ENCODE peak calls at places on chromosomes 2 and 18, in five cellular contexts. Q is lung; E is trophoblast cell; K is M059J; V is activated naive CD4-positive, alpha-beta T cell. D is an unnamed sample.

GRCh38 chr2:226903179-226903578 is 67.3 kb downstream of the RHBDD1 start:
- DNase-seq in V (no peak), K (peak), Q (no peak), E (peak), D (no peak)

GRCh38 chr2:15797231-15797945 is 143.0 kb upstream of the MYCN start:
- DNase-seq in V (no peak), E (peak), K (no peak), Q (no peak), D (no peak)

GRCh38 chr18:10290244-10291240 is 163.9 kb upstream of the APCDD1 start:
- DNase-seq in K (no peak), V (no peak), E (no peak), Q (no peak), D (no peak)

GRCh38 chr18:58552057-58552461 is 76.8 kb downstream of the ALPK2 start:
- DNase-seq in V (no peak), Q (no peak), E (peak), K (no peak), D (no peak)

GRCh38 chr18:54162431-54162830 is 62.0 kb downstream of the MBD2 start:
- DNase-seq in E (peak), V (no peak), Q (no peak), K (peak), D (no peak)

GRCh38 chr2:95297088-95297487 is at the start of gene KCNIP3:
- DNase-seq in E (no peak), Q (no peak), K (no peak), V (no peak), D (peak)

GRCh38 chr2:109009920-109010610 is 21.0 kb upstream of the EDAR start:
- DNase-seq in K (peak), E (peak), Q (no peak), V (no peak), D (no peak)

GRCh38 chr18:46310675-46311345 is 206.6 kb downstream of the HAUS1 start:
- DNase-seq in K (no peak), Q (no peak), V (no peak), E (no peak), D (no peak)

GRCh38 chr2:64284751-64285150 is 140.5 kb upstream of the PELI1 start:
- DNase-seq in Q (no peak), K (no peak), E (no peak), V (no peak), D (peak)

GRCh38 chr2:241858206-241859016 is at the start of gene PDCD1:
- DNase-seq in E (no peak), Q (no peak), K (no peak), V (peak), D (no peak)

GRCh38 chr2:161170917-161171594 is 10.8 kb downstream of the TANK start:
- DNase-seq in K (no peak), E (no peak), V (no peak), Q (no peak), D (no peak)

GRCh38 chr2:140085674-140086073 is 1305.5 kb upstream of the NXPH2 start:
- DNase-seq in K (no peak), Q (no peak), V (no peak), E (no peak), D (no peak)

GRCh38 chr2:100624536-100624935 is 61.7 kb downstream of the PDCL3 start:
- DNase-seq in E (no peak), Q (no peak), K (no peak), V (no peak), D (no peak)

GRCh38 chr18:2150566-2150965 is 420.7 kb downstream of the METTL4 start:
- DNase-seq in E (no peak), K (no peak), Q (no peak), V (no peak), D (no peak)

GRCh38 chr2:161122772-161123530 is 37.3 kb upstream of the TANK start:
- DNase-seq in E (peak), Q (peak), V (no peak), K (peak), D (peak)

GRCh38 chr18:28112056-28112470 is 64.9 kb downstream of the CDH2 start:
- DNase-seq in Q (no peak), E (peak), V (no peak), K (peak), D (no peak)

GRCh38 chr2:21452678-21453077 is 328.9 kb downstream of the TDRD15 start:
- DNase-seq in Q (no peak), V (no peak), K (no peak), E (no peak), D (no peak)

GRCh38 chr2:148524519-148524919 is 120.0 kb upstream of the EPC2 start:
- DNase-seq in E (no peak), K (no peak), Q (no peak), V (peak), D (peak)

GRCh38 chr18:62445386-62445917 is 77.4 kb upstream of the ZCCHC2 start:
- DNase-seq in K (peak), Q (no peak), E (no peak), V (no peak), D (no peak)

GRCh38 chr18:45139478-45139877 is 458.8 kb downstream of the SETBP1 start:
- DNase-seq in V (no peak), Q (no peak), K (no peak), E (no peak), D (no peak)

GRCh38 chr2:74566423-74567085 is 12.0 kb downstream of the DOK1 start:
- DNase-seq in K (peak), Q (no peak), V (no peak), E (no peak), D (no peak)

GRCh38 chr2:147416099-147416498 is 428.7 kb upstream of the ACVR2A start:
- DNase-seq in E (peak), Q (no peak), V (no peak), K (peak), D (no peak)

GRCh38 chr2:210363261-210363660 is 48.3 kb upstream of the MYL1 start:
- DNase-seq in K (peak), V (no peak), Q (no peak), E (peak), D (no peak)

GRCh38 chr2:218172808-218173207 is 6.0 kb upstream of the CXCR1 start:
- DNase-seq in E (peak), Q (no peak), K (no peak), V (no peak), D (no peak)

GRCh38 chr2:164890533-164890932 is 48.9 kb upstream of the COBLL1 start:
- DNase-seq in V (no peak), E (no peak), Q (no peak), K (no peak), D (no peak)

GRCh38 chr2:234952270-234953115 is 676 bp downstream of the SH3BP4 start:
- DNase-seq in Q (no peak), V (no peak), K (no peak), E (peak), D (no peak)

GRCh38 chr2:217711236-217711635 is 291.6 kb downstream of the TNS1 start:
- DNase-seq in E (no peak), Q (no peak), V (no peak), K (peak), D (no peak)

GRCh38 chr2:109171444-109172334 is 42.7 kb downstream of the SH3RF3 start:
- DNase-seq in K (peak), E (peak), Q (peak), V (no peak), D (no peak)

GRCh38 chr2:100627653-100628300 is 65.0 kb downstream of the PDCL3 start:
- DNase-seq in V (no peak), E (no peak), K (no peak), Q (no peak), D (no peak)

GRCh38 chr2:237201461-237202287 is 116.0 kb downstream of the COPS8 start:
- DNase-seq in Q (no peak), E (peak), V (no peak), K (peak), D (no peak)

GRCh38 chr2:165016772-165017411 is 61.6 kb upstream of the SLC38A11 start:
- DNase-seq in Q (no peak), K (peak), E (peak), V (no peak), D (no peak)